ENCODE peak calls at places on chromosomes 7 and 10, in four cellular contexts. C is transverse colon, H is WERI-Rb-1, S is fibroblast of lung. F is an unnamed sample.
A peak's percentile ranks its signal among the peaks of the same experiment; 100 is the strongest.

GRCh38 chr7:119028736-119029135 is 804.2 kb downstream of the ANKRD7 start:
- DNase-seq in C (no peak), S (no peak), H (no peak), F (no peak)

GRCh38 chr7:36749282-36749960 is 25.1 kb upstream of the AOAH start:
- DNase-seq in S (peak; percentile 63), C (no peak), H (no peak), F (no peak)

GRCh38 chr10:3096149-3096548 is 28.8 kb downstream of the PFKP start:
- DNase-seq in S (no peak), H (no peak), C (no peak), F (no peak)

GRCh38 chr7:18638594-18639452 is 143.3 kb downstream of the HDAC9 start:
- DNase-seq in S (peak; percentile 54), C (no peak), H (no peak), F (no peak)

GRCh38 chr10:71143610-71144009 is 68.8 kb upstream of the UNC5B start:
- DNase-seq in S (no peak), C (no peak), H (no peak), F (no peak)

GRCh38 chr10:89785095-89785494 is 83.7 kb downstream of the KIF20B start:
- DNase-seq in S (no peak), C (no peak), H (no peak), F (no peak)

GRCh38 chr10:132443605-132443997 is 46.6 kb downstream of the PWWP2B start:
- DNase-seq in S (peak; percentile 45), H (peak; percentile 72), C (peak; percentile 66), F (no peak)

GRCh38 chr7:116356333-116356965 is 143.1 kb upstream of the CAV2 start:
- DNase-seq in S (no peak), H (no peak), C (no peak), F (no peak)

GRCh38 chr7:31027161-31027965 is 24.7 kb upstream of the ADCYAP1R1 start:
- DNase-seq in H (peak; percentile 88), S (no peak), C (peak; percentile 16), F (peak; percentile 40)

GRCh38 chr7:41886257-41886905 is 183.5 kb upstream of the INHBA start:
- DNase-seq in H (no peak), C (peak; percentile 47), S (peak; percentile 85), F (peak; percentile 39)

GRCh38 chr7:27640914-27641570 is 21.6 kb downstream of the HIBADH start:
- DNase-seq in C (no peak), H (no peak), S (peak; percentile 82), F (no peak)

GRCh38 chr7:134886353-134887057 is 99.8 kb upstream of the AGBL3 start:
- DNase-seq in S (peak; percentile 61), C (no peak), H (no peak), F (no peak)

GRCh38 chr7:17552952-17553351 is 254.5 kb downstream of the AHR start:
- DNase-seq in C (no peak), S (peak; percentile 40), H (no peak), F (no peak)

GRCh38 chr7:69476416-69476815 is 121.9 kb upstream of the AUTS2 start:
- DNase-seq in H (no peak), S (no peak), C (no peak), F (no peak)

GRCh38 chr7:157549612-157550299 is 213.0 kb downstream of the DNAJB6 start:
- DNase-seq in C (no peak), S (no peak), H (peak; percentile 1), F (no peak)
- TF ChIP-seq CTCF in C (no peak), S (no peak), H (no peak), F (no peak)

DNA sequence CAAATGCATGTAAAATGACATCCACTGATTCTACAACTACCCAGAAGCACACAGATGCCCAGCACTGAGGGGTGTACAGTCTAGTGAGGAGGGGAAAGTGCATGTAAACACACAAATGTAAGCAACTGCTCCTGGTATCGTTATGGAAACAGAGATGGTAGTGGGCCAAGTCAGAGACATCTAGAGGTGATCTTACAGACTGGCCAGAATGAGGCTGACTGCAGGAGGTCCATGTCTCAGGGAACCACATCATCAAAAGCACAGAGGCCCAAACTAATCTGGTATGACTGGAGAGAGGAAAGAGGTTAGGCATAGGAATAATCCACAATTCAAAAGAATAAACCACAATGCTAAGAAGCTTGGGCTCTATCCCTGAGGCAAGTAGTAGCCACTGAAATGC is 176.5 kb downstream of the SRPK2 start:
- DNase-seq in H (no peak), C (no peak), S (no peak), F (no peak)
- TF ChIP-seq CTCF in H (no peak), C (no peak), S (no peak), F (no peak)

DNA sequence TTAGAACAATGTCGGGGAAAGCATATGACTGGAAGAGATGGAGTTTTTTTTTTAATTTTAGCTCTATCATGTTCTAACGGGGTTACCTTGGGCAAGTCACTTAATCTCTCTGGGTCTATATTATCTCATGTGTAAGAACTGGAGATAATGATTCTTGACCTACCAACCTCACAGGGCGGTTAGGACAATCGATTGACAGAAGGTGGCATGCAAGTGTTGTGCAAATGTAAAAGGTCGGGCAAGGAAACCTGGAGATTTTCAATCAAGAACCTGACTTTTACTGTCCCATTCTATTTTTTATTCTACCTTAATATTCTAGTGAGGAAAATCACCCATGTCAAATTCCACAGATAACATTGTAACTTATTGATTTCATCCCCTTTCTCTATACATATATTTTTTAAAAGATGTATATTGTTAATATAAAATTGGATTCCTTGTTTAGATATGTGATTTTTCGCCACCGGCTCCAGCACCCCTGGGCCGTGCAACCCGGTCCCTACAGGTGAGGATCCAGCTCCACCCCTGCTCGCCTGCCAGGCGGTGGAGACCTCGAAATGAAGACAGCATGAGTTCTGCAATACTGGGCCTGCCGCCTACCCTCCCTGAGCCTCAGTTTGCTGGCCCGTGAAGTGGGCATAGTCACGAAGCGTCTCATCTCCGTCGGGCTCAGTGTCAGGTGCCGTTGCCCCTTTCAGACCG is 497.6 kb upstream of the PHF14 start:
- DNase-seq in S (no peak), H (peak; percentile 10), C (no peak), F (no peak)
- TF ChIP-seq CTCF in S (no peak), H (no peak), C (no peak), F (no peak)

DNA sequence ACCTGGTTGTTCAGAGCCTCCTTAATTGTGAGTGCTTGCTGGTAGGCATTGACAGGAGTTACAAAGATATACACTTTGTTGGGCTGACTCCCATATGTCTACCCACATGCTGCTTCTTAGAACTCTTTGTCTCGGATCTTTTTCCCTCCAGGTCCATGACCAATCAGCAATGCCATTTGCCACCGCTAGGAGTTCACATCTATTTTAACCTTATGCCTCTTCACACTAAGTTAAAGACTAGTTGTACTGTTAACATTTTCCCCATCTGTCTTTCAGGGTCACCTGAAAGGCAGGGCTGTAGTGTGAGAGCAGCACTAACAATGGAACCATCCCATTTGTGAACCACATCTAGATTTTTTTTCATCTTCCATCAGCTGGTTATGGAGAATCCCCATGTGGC is 226.7 kb upstream of the NPY start:
- DNase-seq in C (no peak), H (no peak), S (no peak), F (no peak)
- TF ChIP-seq CTCF in C (no peak), H (peak; percentile 1), S (peak; percentile 7), F (peak; percentile 47)

GRCh38 chr7:34425631-34426384 is 232.2 kb upstream of the NPSR1 start:
- DNase-seq in C (no peak), H (no peak), S (no peak), F (no peak)

GRCh38 chr7:34425194-34425593 is 232.8 kb upstream of the NPSR1 start:
- DNase-seq in S (no peak), H (no peak), C (no peak), F (no peak)

GRCh38 chr7:34430456-34430855 is 227.6 kb upstream of the NPSR1 start:
- DNase-seq in S (peak; percentile 48), C (no peak), H (peak; percentile 57), F (no peak)
- TF ChIP-seq CTCF in S (peak; percentile 34), C (no peak), H (peak; percentile 68), F (peak; percentile 33)

F was measured in glutamatergic neuron.